ENCODE peak calls at places on chromosomes 3 and 15, in eight cellular contexts. One of them, this sample, is unnamed.

GRCh38 chr15:45088801-45089711 is 24.9 kb downstream of the DUOX2 start:
- DNase-seq in AG04450: no peak
- DNase-seq in fibroblast of lung: no peak
- DNase-seq in upper lobe of right lung: no peak
- DNase-seq in uterus: no peak
- DNase-seq in foreskin fibroblast: no peak
- DNase-seq in ascending aorta: no peak
- DNase-seq in HL-60: no peak
- DNase-seq in this sample: no peak

GRCh38 chr15:56286213-56286612 is 42.5 kb upstream of the RFX7 start:
- DNase-seq in fibroblast of lung: no peak
- DNase-seq in ascending aorta: no peak
- DNase-seq in upper lobe of right lung: no peak
- DNase-seq in AG04450: no peak
- DNase-seq in uterus: no peak
- DNase-seq in foreskin fibroblast: no peak
- DNase-seq in HL-60: no peak
- DNase-seq in this sample: no peak

GRCh38 chr3:131361464-131362421 is 19.8 kb upstream of the NUDT16 start:
- DNase-seq in HL-60: no peak
- DNase-seq in fibroblast of lung: peak; percentile 51
- DNase-seq in AG04450: no peak
- DNase-seq in ascending aorta: peak; percentile 90
- DNase-seq in upper lobe of right lung: peak; percentile 99
- DNase-seq in uterus: peak; percentile 55
- DNase-seq in foreskin fibroblast: peak; percentile 56
- DNase-seq in this sample: no peak

GRCh38 chr15:40271915-40272712 is 10.8 kb downstream of the ANKRD63 start:
- DNase-seq in uterus: no peak
- DNase-seq in AG04450: no peak
- DNase-seq in upper lobe of right lung: no peak
- DNase-seq in HL-60: no peak
- DNase-seq in foreskin fibroblast: no peak
- DNase-seq in ascending aorta: no peak
- DNase-seq in fibroblast of lung: no peak
- DNase-seq in this sample: no peak

GRCh38 chr3:85808750-85809149 is 850.0 kb downstream of the CADM2 start:
- DNase-seq in uterus: no peak
- DNase-seq in HL-60: no peak
- DNase-seq in upper lobe of right lung: no peak
- DNase-seq in AG04450: no peak
- DNase-seq in fibroblast of lung: no peak
- DNase-seq in foreskin fibroblast: no peak
- DNase-seq in ascending aorta: no peak
- DNase-seq in this sample: no peak

GRCh38 chr3:175270199-175270837 is 411.2 kb downstream of the NAALADL2 start:
- DNase-seq in AG04450: no peak
- DNase-seq in foreskin fibroblast: peak; percentile 9
- DNase-seq in ascending aorta: no peak
- DNase-seq in upper lobe of right lung: no peak
- DNase-seq in fibroblast of lung: peak; percentile 70
- DNase-seq in HL-60: no peak
- DNase-seq in uterus: no peak
- DNase-seq in this sample: peak; percentile 74

GRCh38 chr15:29670945-29671307 is 151.3 kb downstream of the TJP1 start:
- DNase-seq in AG04450: no peak
- DNase-seq in upper lobe of right lung: no peak
- DNase-seq in ascending aorta: peak; percentile 66
- DNase-seq in HL-60: no peak
- DNase-seq in uterus: no peak
- DNase-seq in foreskin fibroblast: peak; percentile 90
- DNase-seq in fibroblast of lung: peak; percentile 16
- DNase-seq in this sample: peak; percentile 90

GRCh38 chr3:47669026-47669749 is 90.5 kb upstream of the CSPG5 start:
- DNase-seq in fibroblast of lung: peak; percentile 42
- DNase-seq in AG04450: no peak
- DNase-seq in uterus: no peak
- DNase-seq in ascending aorta: no peak
- DNase-seq in upper lobe of right lung: no peak
- DNase-seq in HL-60: no peak
- DNase-seq in foreskin fibroblast: peak; percentile 31
- DNase-seq in this sample: peak; percentile 42

GRCh38 chr3:112514527-112515128 is 15.4 kb upstream of the BTLA start:
- DNase-seq in HL-60: no peak
- DNase-seq in AG04450: no peak
- DNase-seq in ascending aorta: no peak
- DNase-seq in uterus: no peak
- DNase-seq in upper lobe of right lung: no peak
- DNase-seq in fibroblast of lung: no peak
- DNase-seq in foreskin fibroblast: no peak
- DNase-seq in this sample: no peak

GRCh38 chr15:52789601-52790165 is 453 bp downstream of the ONECUT1 start:
- DNase-seq in upper lobe of right lung: no peak
- DNase-seq in foreskin fibroblast: peak; percentile 28
- DNase-seq in fibroblast of lung: no peak
- DNase-seq in AG04450: no peak
- DNase-seq in ascending aorta: no peak
- DNase-seq in HL-60: peak; percentile 32
- DNase-seq in uterus: no peak
- DNase-seq in this sample: no peak

GRCh38 chr3:193878051-193878838 is 257.7 kb upstream of the HES1 start:
- DNase-seq in uterus: no peak
- DNase-seq in upper lobe of right lung: no peak
- DNase-seq in foreskin fibroblast: no peak
- DNase-seq in fibroblast of lung: peak; percentile 12
- DNase-seq in AG04450: no peak
- DNase-seq in HL-60: no peak
- DNase-seq in ascending aorta: no peak
- DNase-seq in this sample: no peak

GRCh38 chr15:91289324-91289723 is 189.3 kb downstream of the SV2B start:
- DNase-seq in upper lobe of right lung: no peak
- DNase-seq in ascending aorta: no peak
- DNase-seq in AG04450: no peak
- DNase-seq in uterus: no peak
- DNase-seq in fibroblast of lung: no peak
- DNase-seq in HL-60: peak; percentile 58
- DNase-seq in foreskin fibroblast: no peak
- DNase-seq in this sample: no peak
- TF ChIP-seq CTCF in upper lobe of right lung: no peak
- TF ChIP-seq CTCF in ascending aorta: no peak
- TF ChIP-seq CTCF in AG04450: no peak
- TF ChIP-seq CTCF in uterus: no peak
- TF ChIP-seq CTCF in fibroblast of lung: no peak
- TF ChIP-seq CTCF in HL-60: peak; percentile 88
- TF ChIP-seq CTCF in foreskin fibroblast: no peak
- TF ChIP-seq CTCF in this sample: peak; percentile 12

GRCh38 chr15:66594344-66594743 is 28.5 kb upstream of the LCTL start:
- DNase-seq in foreskin fibroblast: no peak
- DNase-seq in uterus: no peak
- DNase-seq in fibroblast of lung: no peak
- DNase-seq in AG04450: no peak
- DNase-seq in HL-60: no peak
- DNase-seq in ascending aorta: no peak
- DNase-seq in upper lobe of right lung: no peak
- DNase-seq in this sample: no peak
- TF ChIP-seq CTCF in foreskin fibroblast: no peak
- TF ChIP-seq CTCF in uterus: no peak
- TF ChIP-seq CTCF in fibroblast of lung: no peak
- TF ChIP-seq CTCF in AG04450: no peak
- TF ChIP-seq CTCF in HL-60: no peak
- TF ChIP-seq CTCF in ascending aorta: no peak
- TF ChIP-seq CTCF in upper lobe of right lung: no peak
- TF ChIP-seq CTCF in this sample: no peak

GRCh38 chr15:70569139-70569717 is 194.1 kb downstream of the UACA start:
- DNase-seq in fibroblast of lung: peak; percentile 70
- DNase-seq in upper lobe of right lung: no peak
- DNase-seq in ascending aorta: peak; percentile 57
- DNase-seq in foreskin fibroblast: peak; percentile 75
- DNase-seq in HL-60: no peak
- DNase-seq in AG04450: peak; percentile 38
- DNase-seq in uterus: peak; percentile 18
- DNase-seq in this sample: peak; percentile 83
- TF ChIP-seq CTCF in fibroblast of lung: peak; percentile 60
- TF ChIP-seq CTCF in upper lobe of right lung: peak; percentile 47
- TF ChIP-seq CTCF in ascending aorta: peak; percentile 50
- TF ChIP-seq CTCF in foreskin fibroblast: peak; percentile 53
- TF ChIP-seq CTCF in HL-60: no peak
- TF ChIP-seq CTCF in AG04450: peak; percentile 71
- TF ChIP-seq CTCF in uterus: peak; percentile 23
- TF ChIP-seq CTCF in this sample: peak; percentile 79

GRCh38 chr3:107268461-107268860 is 108.8 kb upstream of the CCDC54 start:
- DNase-seq in AG04450: no peak
- DNase-seq in ascending aorta: no peak
- DNase-seq in fibroblast of lung: peak; percentile 30
- DNase-seq in foreskin fibroblast: peak; percentile 58
- DNase-seq in uterus: no peak
- DNase-seq in HL-60: no peak
- DNase-seq in upper lobe of right lung: no peak
- DNase-seq in this sample: no peak

GRCh38 chr3:107269081-107269480 is 108.2 kb upstream of the CCDC54 start:
- DNase-seq in upper lobe of right lung: no peak
- DNase-seq in foreskin fibroblast: no peak
- DNase-seq in ascending aorta: no peak
- DNase-seq in fibroblast of lung: no peak
- DNase-seq in AG04450: no peak
- DNase-seq in HL-60: no peak
- DNase-seq in uterus: no peak
- DNase-seq in this sample: no peak

GRCh38 chr3:107272471-107272870 is 104.8 kb upstream of the CCDC54 start:
- DNase-seq in HL-60: no peak
- DNase-seq in fibroblast of lung: no peak
- DNase-seq in foreskin fibroblast: no peak
- DNase-seq in AG04450: no peak
- DNase-seq in upper lobe of right lung: no peak
- DNase-seq in uterus: no peak
- DNase-seq in ascending aorta: no peak
- DNase-seq in this sample: no peak

GRCh38 chr3:107272885-107273284 is 104.4 kb upstream of the CCDC54 start:
- DNase-seq in foreskin fibroblast: no peak
- DNase-seq in AG04450: no peak
- DNase-seq in upper lobe of right lung: no peak
- DNase-seq in fibroblast of lung: no peak
- DNase-seq in ascending aorta: no peak
- DNase-seq in HL-60: no peak
- DNase-seq in uterus: no peak
- DNase-seq in this sample: no peak

GRCh38 chr3:107271787-107272387 is 105.4 kb upstream of the CCDC54 start:
- DNase-seq in foreskin fibroblast: peak; percentile 66
- DNase-seq in upper lobe of right lung: no peak
- DNase-seq in AG04450: no peak
- DNase-seq in ascending aorta: no peak
- DNase-seq in uterus: no peak
- DNase-seq in fibroblast of lung: peak; percentile 70
- DNase-seq in HL-60: no peak
- DNase-seq in this sample: peak; percentile 38
- TF ChIP-seq CTCF in foreskin fibroblast: peak; percentile 44
- TF ChIP-seq CTCF in upper lobe of right lung: peak; percentile 80
- TF ChIP-seq CTCF in AG04450: peak; percentile 68
- TF ChIP-seq CTCF in ascending aorta: peak; percentile 62
- TF ChIP-seq CTCF in uterus: peak; percentile 59
- TF ChIP-seq CTCF in fibroblast of lung: peak; percentile 64
- TF ChIP-seq CTCF in HL-60: peak; percentile 30
- TF ChIP-seq CTCF in this sample: peak; percentile 88

GRCh38 chr3:99684678-99685077 is 46.3 kb downstream of the COL8A1 start:
- DNase-seq in fibroblast of lung: no peak
- DNase-seq in HL-60: no peak
- DNase-seq in ascending aorta: no peak
- DNase-seq in upper lobe of right lung: no peak
- DNase-seq in uterus: no peak
- DNase-seq in foreskin fibroblast: no peak
- DNase-seq in AG04450: no peak
- DNase-seq in this sample: no peak
- TF ChIP-seq CTCF in fibroblast of lung: no peak
- TF ChIP-seq CTCF in HL-60: no peak
- TF ChIP-seq CTCF in ascending aorta: no peak
- TF ChIP-seq CTCF in upper lobe of right lung: no peak
- TF ChIP-seq CTCF in uterus: no peak
- TF ChIP-seq CTCF in foreskin fibroblast: no peak
- TF ChIP-seq CTCF in AG04450: no peak
- TF ChIP-seq CTCF in this sample: no peak

DNA sequence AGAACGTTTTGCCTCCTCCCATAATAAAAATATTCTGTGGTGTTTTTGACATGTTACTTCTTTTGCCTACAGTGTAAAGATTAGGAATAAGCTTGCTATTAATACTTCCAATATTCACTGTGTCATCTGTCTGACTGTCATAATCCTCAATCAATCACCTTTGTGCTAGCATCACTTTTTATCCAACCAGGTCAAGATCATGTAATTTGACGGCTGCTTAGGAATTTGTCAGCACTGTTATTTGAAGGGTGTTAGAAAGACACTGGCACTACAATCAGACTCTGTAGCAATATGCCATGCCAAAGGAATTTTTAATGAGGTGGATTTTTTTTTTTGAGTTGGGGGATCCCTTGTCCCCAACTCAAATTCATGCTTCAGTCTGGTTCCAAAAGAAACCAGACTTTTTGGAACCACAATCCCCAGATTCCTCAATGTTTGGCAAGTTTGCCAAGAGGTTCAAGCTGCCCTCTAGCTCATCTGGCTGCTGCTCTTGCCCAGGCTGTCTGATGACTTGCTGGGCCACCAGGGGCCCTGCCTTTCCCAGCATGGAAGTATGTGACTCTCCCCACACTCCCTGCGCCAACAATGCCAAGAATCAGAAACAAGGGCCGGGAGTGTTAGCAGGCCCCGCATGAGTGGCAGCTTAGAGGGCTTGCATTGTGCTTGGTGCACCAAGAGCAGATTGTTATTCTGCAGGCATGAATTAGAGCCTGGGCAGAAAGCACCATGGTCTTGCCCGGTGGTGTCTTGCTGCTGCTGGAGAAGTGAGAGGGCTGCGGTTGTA is 58.6 kb upstream of the TSC22D2 start:
- DNase-seq in AG04450: no peak
- DNase-seq in upper lobe of right lung: peak; percentile 66
- DNase-seq in HL-60: no peak
- DNase-seq in ascending aorta: peak; percentile 69
- DNase-seq in foreskin fibroblast: peak; percentile 28
- DNase-seq in uterus: no peak
- DNase-seq in fibroblast of lung: no peak
- DNase-seq in this sample: no peak
- TF ChIP-seq CTCF in AG04450: no peak
- TF ChIP-seq CTCF in upper lobe of right lung: no peak
- TF ChIP-seq CTCF in HL-60: no peak
- TF ChIP-seq CTCF in ascending aorta: no peak
- TF ChIP-seq CTCF in foreskin fibroblast: no peak
- TF ChIP-seq CTCF in uterus: no peak
- TF ChIP-seq CTCF in fibroblast of lung: peak; percentile 20
- TF ChIP-seq CTCF in this sample: peak; percentile 64

This sample was measured in HFFc6.